ENCODE peak calls at places on chromosomes 13 and 19, in eight cellular contexts. One of them, this sample, is unnamed.

GRCh38 chr13:51097353-51098043 is 13.6 kb downstream of the C13orf42 start:
- DNase-seq in cardiac muscle cell: no peak
- DNase-seq in A549: no peak
- DNase-seq in mammary epithelial cell: no peak
- DNase-seq in lower lobe of right lung: no peak
- DNase-seq in tibial nerve: no peak
- DNase-seq in fibroblast of lung: no peak
- DNase-seq in adipocyte: no peak
- DNase-seq in this sample: no peak

GRCh38 chr13:50460366-50460765 is 383.1 kb downstream of the DLEU7 start:
- DNase-seq in cardiac muscle cell: peak; percentile 41
- DNase-seq in A549: no peak
- DNase-seq in mammary epithelial cell: no peak
- DNase-seq in lower lobe of right lung: no peak
- DNase-seq in tibial nerve: no peak
- DNase-seq in fibroblast of lung: no peak
- DNase-seq in adipocyte: no peak
- DNase-seq in this sample: no peak

GRCh38 chr13:113283904-113284303 is 13.1 kb upstream of the LAMP1 start:
- DNase-seq in cardiac muscle cell: no peak
- DNase-seq in A549: no peak
- DNase-seq in mammary epithelial cell: no peak
- DNase-seq in lower lobe of right lung: no peak
- DNase-seq in tibial nerve: no peak
- DNase-seq in fibroblast of lung: no peak
- DNase-seq in adipocyte: no peak
- DNase-seq in this sample: no peak

GRCh38 chr13:101554420-101555125 is 102.1 kb downstream of the ITGBL1 start:
- DNase-seq in cardiac muscle cell: no peak
- DNase-seq in A549: no peak
- DNase-seq in mammary epithelial cell: peak; percentile 25
- DNase-seq in lower lobe of right lung: no peak
- DNase-seq in tibial nerve: no peak
- DNase-seq in fibroblast of lung: no peak
- DNase-seq in adipocyte: peak; percentile 54
- DNase-seq in this sample: no peak

GRCh38 chr19:58181902-58182576 is 822 bp upstream of the ZNF274 start:
- DNase-seq in cardiac muscle cell: peak; percentile 55
- DNase-seq in A549: peak; percentile 82
- DNase-seq in mammary epithelial cell: peak; percentile 30
- DNase-seq in lower lobe of right lung: no peak
- DNase-seq in tibial nerve: no peak
- DNase-seq in fibroblast of lung: peak; percentile 20
- DNase-seq in adipocyte: peak; percentile 9
- DNase-seq in this sample: peak; percentile 84

GRCh38 chr19:2477732-2478191 is 1.8 kb downstream of the GADD45B start:
- DNase-seq in cardiac muscle cell: peak; percentile 59
- DNase-seq in A549: peak; percentile 63
- DNase-seq in mammary epithelial cell: no peak
- DNase-seq in lower lobe of right lung: peak; percentile 55
- DNase-seq in tibial nerve: no peak
- DNase-seq in fibroblast of lung: peak; percentile 58
- DNase-seq in adipocyte: peak; percentile 67
- DNase-seq in this sample: no peak

GRCh38 chr19:4780860-4781259 is 10.7 kb upstream of the FEM1A start:
- DNase-seq in cardiac muscle cell: no peak
- DNase-seq in A549: no peak
- DNase-seq in mammary epithelial cell: no peak
- DNase-seq in lower lobe of right lung: no peak
- DNase-seq in tibial nerve: no peak
- DNase-seq in fibroblast of lung: no peak
- DNase-seq in adipocyte: no peak
- DNase-seq in this sample: no peak

GRCh38 chr13:87827479-87827878 is 156.3 kb downstream of the SLITRK5 start:
- DNase-seq in cardiac muscle cell: peak; percentile 3
- DNase-seq in A549: peak; percentile 1
- DNase-seq in mammary epithelial cell: no peak
- DNase-seq in lower lobe of right lung: no peak
- DNase-seq in tibial nerve: no peak
- DNase-seq in fibroblast of lung: peak; percentile 77
- DNase-seq in adipocyte: no peak
- DNase-seq in this sample: no peak

GRCh38 chr19:16342002-16342715 is 17.5 kb downstream of the KLF2 start:
- DNase-seq in cardiac muscle cell: peak; percentile 36
- DNase-seq in A549: no peak
- DNase-seq in mammary epithelial cell: no peak
- DNase-seq in lower lobe of right lung: no peak
- DNase-seq in tibial nerve: no peak
- DNase-seq in fibroblast of lung: no peak
- DNase-seq in adipocyte: no peak
- DNase-seq in this sample: peak; percentile 51

GRCh38 chr19:5337126-5337525 is 3.5 kb downstream of the PTPRS start:
- DNase-seq in cardiac muscle cell: no peak
- DNase-seq in A549: no peak
- DNase-seq in mammary epithelial cell: no peak
- DNase-seq in lower lobe of right lung: no peak
- DNase-seq in tibial nerve: no peak
- DNase-seq in fibroblast of lung: no peak
- DNase-seq in adipocyte: no peak
- DNase-seq in this sample: no peak

GRCh38 chr13:106083620-106084350 is 451.7 kb downstream of the EFNB2 start:
- DNase-seq in cardiac muscle cell: peak; percentile 62
- DNase-seq in A549: peak; percentile 19
- DNase-seq in mammary epithelial cell: peak; percentile 71
- DNase-seq in lower lobe of right lung: no peak
- DNase-seq in tibial nerve: no peak
- DNase-seq in fibroblast of lung: peak; percentile 59
- DNase-seq in adipocyte: peak; percentile 69
- DNase-seq in this sample: no peak

GRCh38 chr13:29582171-29582570 is 13.3 kb downstream of the SLC7A1 start:
- DNase-seq in cardiac muscle cell: no peak
- DNase-seq in A549: no peak
- DNase-seq in mammary epithelial cell: no peak
- DNase-seq in lower lobe of right lung: no peak
- DNase-seq in tibial nerve: no peak
- DNase-seq in fibroblast of lung: no peak
- DNase-seq in adipocyte: no peak
- DNase-seq in this sample: no peak

GRCh38 chr13:44423824-44424223 is 50.2 kb downstream of the SERP2 start:
- DNase-seq in cardiac muscle cell: no peak
- DNase-seq in A549: no peak
- DNase-seq in mammary epithelial cell: no peak
- DNase-seq in lower lobe of right lung: no peak
- DNase-seq in tibial nerve: no peak
- DNase-seq in fibroblast of lung: no peak
- DNase-seq in adipocyte: no peak
- DNase-seq in this sample: no peak

GRCh38 chr13:37106642-37107041 is 1.2 kb upstream of the CSNK1A1L start:
- DNase-seq in cardiac muscle cell: no peak
- DNase-seq in A549: no peak
- DNase-seq in mammary epithelial cell: peak; percentile 3
- DNase-seq in lower lobe of right lung: no peak
- DNase-seq in tibial nerve: no peak
- DNase-seq in fibroblast of lung: no peak
- DNase-seq in adipocyte: peak; percentile 15
- DNase-seq in this sample: no peak

GRCh38 chr19:56720281-56720680 is 48.7 kb upstream of the ZNF835 start:
- DNase-seq in cardiac muscle cell: peak; percentile 0
- DNase-seq in A549: no peak
- DNase-seq in mammary epithelial cell: no peak
- DNase-seq in lower lobe of right lung: no peak
- DNase-seq in tibial nerve: no peak
- DNase-seq in fibroblast of lung: no peak
- DNase-seq in adipocyte: no peak
- DNase-seq in this sample: peak; percentile 67

DNA sequence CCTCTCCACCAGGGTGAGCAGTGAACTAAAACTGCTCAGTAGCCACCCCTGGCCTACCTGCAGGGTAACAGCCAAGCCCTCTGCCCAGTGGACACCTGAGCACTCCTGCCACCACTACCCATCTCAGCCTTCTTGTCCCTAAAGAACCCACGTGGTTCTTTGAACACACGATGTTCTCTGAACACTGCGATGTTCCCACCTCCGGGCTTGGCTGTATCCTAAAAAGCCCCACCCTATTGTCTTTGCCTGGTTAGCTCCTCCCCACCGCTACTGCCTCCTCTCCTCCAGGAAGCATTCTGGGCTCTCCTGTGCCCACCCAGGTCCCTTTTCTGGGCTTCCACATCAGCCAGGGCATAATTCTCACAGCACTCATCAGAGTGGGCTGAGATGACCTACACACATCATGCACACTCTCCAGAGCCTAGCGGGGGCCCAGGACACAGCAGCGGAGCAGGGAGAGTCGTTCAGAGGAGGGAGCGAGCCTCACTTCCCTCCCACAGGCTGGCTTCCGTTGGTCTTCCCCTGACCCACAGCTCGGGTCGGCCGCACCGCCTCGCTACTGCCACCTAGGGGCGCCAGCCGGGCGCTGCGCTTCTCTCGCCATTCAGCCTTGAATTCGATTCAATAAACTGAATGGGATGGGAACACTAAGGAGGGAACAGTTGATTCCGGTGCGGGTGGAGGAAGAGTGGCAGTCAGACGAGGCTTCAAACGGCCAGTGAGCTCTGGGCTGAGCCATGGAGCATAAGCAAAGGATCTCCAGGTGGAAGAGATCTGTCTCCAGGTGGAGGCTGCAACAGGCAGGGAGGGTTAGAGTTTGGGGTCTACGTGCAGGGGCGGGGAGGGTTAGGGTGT is 3.2 kb downstream of the ELAVL1 start:
- DNase-seq in cardiac muscle cell: peak; percentile 87
- DNase-seq in A549: peak; percentile 71
- DNase-seq in mammary epithelial cell: peak; percentile 79
- DNase-seq in lower lobe of right lung: peak; percentile 91
- DNase-seq in tibial nerve: peak; percentile 63
- DNase-seq in fibroblast of lung: peak; percentile 69
- DNase-seq in adipocyte: peak; percentile 88
- DNase-seq in this sample: peak; percentile 58
- H3K4me1 ChIP-seq in cardiac muscle cell: peaks cover 25% of the 10 kb centered on the region
- H3K4me1 ChIP-seq in A549: peaks cover 19% of the 10 kb centered on the region
- H3K4me1 ChIP-seq in mammary epithelial cell: peaks cover 24% of the 10 kb centered on the region
- H3K4me1 ChIP-seq in lower lobe of right lung: peaks cover 72% of the 10 kb centered on the region
- H3K4me1 ChIP-seq in tibial nerve: peaks cover 43% of the 10 kb centered on the region
- H3K4me1 ChIP-seq in fibroblast of lung: peaks cover 14% of the 10 kb centered on the region
- H3K4me1 ChIP-seq in adipocyte: peaks cover 34% of the 10 kb centered on the region
- H3K4me1 ChIP-seq in this sample: no peaks in the 10 kb centered on the region

DNA sequence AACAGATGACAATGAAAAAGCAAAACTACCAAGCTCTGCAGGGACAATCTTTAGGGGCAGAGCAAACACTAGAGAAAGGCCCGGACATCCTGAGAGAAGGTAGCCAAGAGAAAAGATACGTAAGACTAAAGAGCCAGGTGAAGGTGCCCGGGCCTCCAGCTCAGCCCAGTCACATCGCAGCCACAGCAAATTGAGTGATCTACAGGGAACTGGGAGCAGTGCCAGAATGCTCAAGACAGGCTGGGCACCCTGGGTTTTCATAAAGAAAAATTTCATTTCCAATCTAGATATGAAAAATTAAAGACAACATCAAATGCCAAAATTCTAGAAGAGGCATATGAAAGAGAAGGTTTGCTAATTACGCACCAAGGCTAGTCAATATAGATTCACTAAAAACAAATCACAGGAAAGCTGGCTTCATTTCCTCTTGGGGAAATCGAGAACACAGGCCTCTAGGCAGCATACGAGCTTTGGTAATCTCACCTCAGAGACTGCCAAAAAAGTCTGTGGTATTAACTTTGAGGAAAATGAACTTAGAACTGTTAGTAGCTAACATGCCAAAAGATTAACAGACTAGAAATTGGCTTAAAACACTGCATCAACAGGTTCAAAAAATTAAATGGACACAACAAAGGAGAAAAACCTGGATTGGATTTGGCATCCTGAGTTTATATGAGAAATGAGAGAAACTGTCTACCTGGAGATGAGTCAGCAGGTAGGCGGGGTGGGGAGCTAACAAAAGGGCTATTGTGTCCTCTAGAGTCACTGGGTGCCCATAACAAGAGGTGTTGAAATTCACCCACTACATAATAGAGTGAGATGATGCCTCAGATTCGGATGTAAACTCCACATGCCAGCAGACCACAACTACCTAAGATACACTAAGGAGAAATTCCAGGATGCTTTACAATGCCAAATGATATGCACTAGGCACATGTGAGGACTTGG is 6.6 kb downstream of the ANKRD10 start:
- DNase-seq in cardiac muscle cell: peak; percentile 67
- DNase-seq in A549: peak; percentile 74
- DNase-seq in mammary epithelial cell: peak; percentile 99
- DNase-seq in lower lobe of right lung: no peak
- DNase-seq in tibial nerve: no peak
- DNase-seq in fibroblast of lung: no peak
- DNase-seq in adipocyte: no peak
- DNase-seq in this sample: no peak
- H3K4me1 ChIP-seq in cardiac muscle cell: peaks cover 27% of the 10 kb centered on the region
- H3K4me1 ChIP-seq in A549: peaks cover 43% of the 10 kb centered on the region
- H3K4me1 ChIP-seq in mammary epithelial cell: peaks cover 67% of the 10 kb centered on the region
- H3K4me1 ChIP-seq in lower lobe of right lung: peaks cover 72% of the 10 kb centered on the region
- H3K4me1 ChIP-seq in tibial nerve: peaks cover 38% of the 10 kb centered on the region
- H3K4me1 ChIP-seq in fibroblast of lung: peaks cover 4% of the 10 kb centered on the region
- H3K4me1 ChIP-seq in adipocyte: peaks cover 40% of the 10 kb centered on the region
- H3K4me1 ChIP-seq in this sample: peaks cover 14% of the 10 kb centered on the region

DNA sequence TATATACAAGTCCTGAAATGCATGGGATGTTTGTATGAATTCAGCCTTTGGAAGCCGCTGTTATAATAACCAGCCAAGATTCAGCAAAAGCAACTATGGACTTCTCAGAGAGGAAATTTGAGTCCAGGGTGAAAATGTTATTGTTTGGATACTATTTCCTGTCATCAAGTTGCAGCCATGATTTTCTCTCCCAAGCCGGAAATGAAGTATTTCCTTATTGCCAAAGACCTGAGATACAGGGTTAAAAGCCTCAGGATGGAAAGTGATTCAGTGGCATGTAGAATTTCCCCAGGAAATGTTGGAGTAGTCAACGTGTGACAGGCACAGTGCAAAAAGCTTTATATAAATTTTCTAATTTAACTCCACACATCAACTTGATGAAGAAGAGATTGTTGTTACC is 133.8 kb downstream of the IRS2 start:
- DNase-seq in cardiac muscle cell: peak; percentile 70
- DNase-seq in A549: no peak
- DNase-seq in mammary epithelial cell: peak; percentile 32
- DNase-seq in lower lobe of right lung: no peak
- DNase-seq in tibial nerve: no peak
- DNase-seq in fibroblast of lung: no peak
- DNase-seq in adipocyte: no peak
- DNase-seq in this sample: no peak
- H3K4me1 ChIP-seq in cardiac muscle cell: peaks cover 3% of the 10 kb centered on the region
- H3K4me1 ChIP-seq in A549: peaks cover under 1% of the 10 kb centered on the region
- H3K4me1 ChIP-seq in mammary epithelial cell: no peaks in the 10 kb centered on the region
- H3K4me1 ChIP-seq in lower lobe of right lung: peaks cover 12% of the 10 kb centered on the region
- H3K4me1 ChIP-seq in tibial nerve: peaks cover 9% of the 10 kb centered on the region
- H3K4me1 ChIP-seq in fibroblast of lung: no peaks in the 10 kb centered on the region
- H3K4me1 ChIP-seq in adipocyte: peaks cover 28% of the 10 kb centered on the region
- H3K4me1 ChIP-seq in this sample: no peaks in the 10 kb centered on the region

DNA sequence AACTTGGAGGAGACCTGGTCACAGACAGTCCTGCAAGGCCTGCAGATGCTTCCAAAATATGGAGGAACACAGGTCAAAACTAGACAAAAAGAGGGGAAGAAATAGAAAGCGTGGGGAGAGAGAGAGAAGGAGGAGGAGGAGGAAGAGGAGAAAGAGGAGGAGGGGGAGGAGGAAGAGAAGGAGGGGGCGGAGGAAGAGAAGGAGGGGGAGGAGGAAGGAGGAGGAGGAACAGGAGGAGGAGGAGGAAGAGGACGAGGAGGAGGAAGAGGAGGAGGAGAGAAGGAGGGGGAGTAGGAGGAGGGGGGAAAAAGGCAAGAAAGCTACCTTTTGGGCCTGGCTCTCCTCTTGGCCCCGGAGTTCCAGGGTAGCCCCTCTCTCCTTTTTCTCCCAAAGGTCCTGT is 105.8 kb downstream of the COL4A1 start:
- DNase-seq in cardiac muscle cell: no peak
- DNase-seq in A549: no peak
- DNase-seq in mammary epithelial cell: no peak
- DNase-seq in lower lobe of right lung: no peak
- DNase-seq in tibial nerve: no peak
- DNase-seq in fibroblast of lung: no peak
- DNase-seq in adipocyte: no peak
- DNase-seq in this sample: no peak
- H3K4me1 ChIP-seq in cardiac muscle cell: peaks cover 5% of the 10 kb centered on the region
- H3K4me1 ChIP-seq in A549: no peaks in the 10 kb centered on the region
- H3K4me1 ChIP-seq in mammary epithelial cell: no peaks in the 10 kb centered on the region
- H3K4me1 ChIP-seq in lower lobe of right lung: no peaks in the 10 kb centered on the region
- H3K4me1 ChIP-seq in tibial nerve: no peaks in the 10 kb centered on the region
- H3K4me1 ChIP-seq in fibroblast of lung: no peaks in the 10 kb centered on the region
- H3K4me1 ChIP-seq in adipocyte: peaks cover 13% of the 10 kb centered on the region
- H3K4me1 ChIP-seq in this sample: no peaks in the 10 kb centered on the region